ENCODE peak calls at places on chromosome X, in nine cellular contexts. Y is cardiac fibroblast, H is breast epithelium, M is hepatocyte, G is GM23338, A is neural progenitor cell, N is astrocyte of the spinal cord, X is NB4, Z is HCT116. R is an unnamed sample.

GRCh38 chrX:103941201-103941975 is 21.0 kb upstream of the TMSB15B start:
- DNase-seq in Y (peak; percentile 67), H (no peak), M (peak; percentile 19), G (peak; percentile 48), A (peak; percentile 17), N (peak; percentile 19), X (peak; percentile 19), Z (no peak), R (no peak)

GRCh38 chrX:118528089-118528753 is 32.6 kb downstream of the DOCK11 start:
- DNase-seq in Y (no peak), H (no peak), M (no peak), G (no peak), A (no peak), N (no peak), X (peak; percentile 40), Z (no peak), R (no peak)

GRCh38 chrX:120358687-120359086 is 3.2 kb upstream of the ATP1B4 start:
- DNase-seq in Y (peak; percentile 1), H (no peak), M (no peak), G (no peak), A (peak; percentile 2), N (peak; percentile 11), X (no peak), Z (no peak), R (peak; percentile 29)

GRCh38 chrX:100263650-100264049 is 146.4 kb downstream of the PCDH19 start:
- DNase-seq in Y (no peak), H (no peak), M (no peak), G (no peak), A (no peak), N (no peak), X (no peak), Z (no peak), R (no peak)

GRCh38 chrX:23548164-23548563 is 119.1 kb upstream of the PRDX4 start:
- DNase-seq in Y (no peak), H (no peak), M (no peak), G (no peak), A (no peak), N (peak; percentile 49), X (no peak), Z (no peak), R (no peak)

GRCh38 chrX:47751670-47752069 is 85.0 kb upstream of the ZNF81 start:
- DNase-seq in Y (peak; percentile 43), H (no peak), M (peak; percentile 48), G (peak; percentile 59), A (peak; percentile 53), N (no peak), X (peak; percentile 40), Z (peak; percentile 13), R (peak; percentile 40)

GRCh38 chrX:148500428-148501120 is at the start of gene AFF2:
- DNase-seq in Y (peak; percentile 21), H (no peak), M (peak; percentile 64), G (peak; percentile 55), A (peak; percentile 81), N (peak; percentile 10), X (peak; percentile 79), Z (no peak), R (peak; percentile 66)

GRCh38 chrX:106208154-106208553 is 40.0 kb downstream of the PWWP3B start:
- DNase-seq in Y (no peak), H (no peak), M (no peak), G (no peak), A (no peak), N (no peak), X (no peak), Z (no peak), R (no peak)

GRCh38 chrX:24491741-24492140 is 26.7 kb downstream of the PDK3 start:
- DNase-seq in Y (no peak), H (no peak), M (no peak), G (peak; percentile 48), A (no peak), N (no peak), X (no peak), Z (no peak), R (no peak)

GRCh38 chrX:120235284-120235683 is 15.3 kb upstream of the ZBTB33 start:
- DNase-seq in Y (no peak), H (no peak), M (no peak), G (peak; percentile 40), A (no peak), N (no peak), X (no peak), Z (no peak), R (no peak)

GRCh38 chrX:16797358-16797757 is 11.1 kb downstream of the TXLNG start:
- DNase-seq in Y (peak; percentile 63), H (no peak), M (no peak), G (no peak), A (no peak), N (peak; percentile 14), X (no peak), Z (no peak), R (no peak)

GRCh38 chrX:68060506-68061205 is 372.6 kb downstream of the OPHN1 start:
- DNase-seq in Y (peak; percentile 2), H (no peak), M (no peak), G (peak; percentile 31), A (no peak), N (no peak), X (no peak), Z (no peak), R (no peak)

GRCh38 chrX:114097866-114098265 is 486.0 kb upstream of the HTR2C start:
- DNase-seq in Y (no peak), H (no peak), M (no peak), G (no peak), A (no peak), N (no peak), X (no peak), Z (no peak), R (no peak)

GRCh38 chrX:16711219-16712115 is 1.0 kb downstream of the CTPS2 start:
- DNase-seq in Y (no peak), H (no peak), M (peak; percentile 23), G (peak; percentile 35), A (no peak), N (no peak), X (peak; percentile 4), Z (no peak), R (no peak)

GRCh38 chrX:134172588-134173259 is 64.3 kb upstream of the CCDC160 start:
- DNase-seq in Y (peak; percentile 2), H (no peak), M (peak; percentile 27), G (no peak), A (peak; percentile 28), N (peak; percentile 23), X (no peak), Z (no peak), R (peak; percentile 21)

GRCh38 chrX:11424903-11425674 is 131.9 kb downstream of the AMELX start:
- DNase-seq in Y (no peak), H (no peak), M (no peak), G (no peak), A (no peak), N (no peak), X (no peak), Z (no peak), R (no peak)

GRCh38 chrX:48958635-48959094 is 1.3 kb upstream of the OTUD5 start:
- DNase-seq in Y (peak; percentile 66), H (peak; percentile 52), M (peak; percentile 65), G (peak; percentile 10), A (peak; percentile 52), N (peak; percentile 59), X (peak; percentile 36), Z (no peak), R (peak; percentile 18)

GRCh38 chrX:39310925-39311324 is 509.7 kb downstream of the MID1IP1 start:
- DNase-seq in Y (no peak), H (no peak), M (no peak), G (no peak), A (no peak), N (no peak), X (peak; percentile 19), Z (no peak), R (no peak)

GRCh38 chrX:109684136-109684535 is 48.9 kb downstream of the ACSL4 start:
- DNase-seq in Y (peak; percentile 29), H (no peak), M (no peak), G (no peak), A (no peak), N (no peak), X (no peak), Z (no peak), R (no peak)

GRCh38 chrX:65194547-65194946 is 218.3 kb upstream of the ZC4H2 start:
- DNase-seq in Y (no peak), H (no peak), M (no peak), G (no peak), A (no peak), N (no peak), X (no peak), Z (no peak), R (no peak)

GRCh38 chrX:65195621-65196020 is 219.4 kb upstream of the ZC4H2 start:
- DNase-seq in Y (no peak), H (no peak), M (peak; percentile 19), G (no peak), A (no peak), N (no peak), X (no peak), Z (no peak), R (no peak)

GRCh38 chrX:65196758-65197371 is 220.6 kb upstream of the ZC4H2 start:
- DNase-seq in Y (no peak), H (no peak), M (peak; percentile 71), G (peak; percentile 75), A (peak; percentile 82), N (no peak), X (no peak), Z (no peak), R (peak; percentile 69)
- TF ChIP-seq CTCF in Y (no peak), H (no peak), M (peak; percentile 22), G (peak; percentile 31), A (peak; percentile 52), N (no peak), X (no peak), Z (no peak), R (peak; percentile 29)

GRCh38 chrX:143788265-143788664 is 67.7 kb upstream of the SPANXN2 start:
- DNase-seq in Y (peak; percentile 62), H (no peak), M (peak; percentile 25), G (peak; percentile 1), A (peak; percentile 31), N (peak; percentile 43), X (peak; percentile 53), Z (no peak), R (no peak)
- TF ChIP-seq CTCF in Y (peak; percentile 49), H (no peak), M (peak; percentile 55), G (no peak), A (peak; percentile 50), N (peak; percentile 50), X (peak; percentile 45), Z (no peak), R (peak; percentile 38)

GRCh38 chrX:6812087-6812486 is 277.2 kb upstream of the VCX3A start:
- DNase-seq in Y (no peak), H (no peak), M (no peak), G (no peak), A (no peak), N (no peak), X (no peak), Z (no peak), R (no peak)

GRCh38 chrX:6810796-6811195 is 275.9 kb upstream of the VCX3A start:
- DNase-seq in Y (no peak), H (no peak), M (no peak), G (no peak), A (no peak), N (peak; percentile 8), X (no peak), Z (no peak), R (no peak)

GRCh38 chrX:6813836-6814370 is 279.0 kb upstream of the VCX3A start:
- DNase-seq in Y (no peak), H (no peak), M (no peak), G (peak; percentile 39), A (peak; percentile 52), N (peak; percentile 0), X (peak; percentile 4), Z (no peak), R (no peak)
- TF ChIP-seq CTCF in Y (no peak), H (no peak), M (no peak), G (no peak), A (no peak), N (no peak), X (no peak), Z (no peak), R (no peak)

GRCh38 chrX:12930150-12930549 is 23.7 kb downstream of the TLR8 start:
- DNase-seq in Y (no peak), H (no peak), M (no peak), G (no peak), A (no peak), N (no peak), X (no peak), Z (no peak), R (no peak)
- TF ChIP-seq CTCF in Y (no peak), H (no peak), M (no peak), G (no peak), A (no peak), N (no peak), X (no peak), Z (no peak), R (no peak)

R was measured in glutamatergic neuron.